ENCODE peak calls at places on chromosomes 16 and 17, in six cellular contexts. M, J, U, P, O and C are unnamed samples.

GRCh38 chr16:31714899-31715504 is 158.6 kb upstream of the ZNF267 start:
- DNase-seq in M (no peak), J (no peak), U (no peak), P (no peak), O (no peak), C (no peak)

GRCh38 chr17:2816688-2817087 is 20.4 kb downstream of the RAP1GAP2 start:
- DNase-seq in M (no peak), J (no peak), U (no peak), P (no peak), O (no peak), C (no peak)

GRCh38 chr17:12789976-12790805 is 893 bp downstream of the ARHGAP44 start:
- DNase-seq in M (peak), J (no peak), U (no peak), P (no peak), O (no peak), C (peak)

GRCh38 chr16:28555593-28555992 is 1.9 kb downstream of the SGF29 start:
- DNase-seq in M (no peak), J (no peak), U (no peak), P (no peak), O (no peak), C (no peak)

GRCh38 chr16:54585094-54585493 is 298.5 kb upstream of the IRX3 start:
- DNase-seq in M (no peak), J (no peak), U (no peak), P (no peak), O (no peak), C (no peak)

GRCh38 chr16:3358884-3359283 is 3.2 kb downstream of the OR2C1 start:
- DNase-seq in M (no peak), J (no peak), U (no peak), P (no peak), O (no peak), C (no peak)

GRCh38 chr16:340370-341091 is 12.0 kb downstream of the AXIN1 start:
- DNase-seq in M (no peak), J (no peak), U (no peak), P (no peak), O (no peak), C (no peak)

GRCh38 chr16:75218256-75219076 is at the start of gene CTRB1:
- DNase-seq in M (no peak), J (no peak), U (no peak), P (peak), O (no peak), C (no peak)